ENCODE peak calls at places on chromosomes 5 and 9, in seven cellular contexts. One of them, this sample, is unnamed.

GRCh38 chr5:6446626-6447309 is 1.9 kb upstream of the UBE2QL1 start:
- DNase-seq in foreskin fibroblast: peak
- DNase-seq in neural crest cell: no peak
- DNase-seq in progenitor cell of endocrine pancreas: no peak
- DNase-seq in adrenal gland: no peak
- DNase-seq in mucosa of descending colon: no peak
- DNase-seq in cardiac muscle cell: peak
- DNase-seq in this sample: no peak

GRCh38 chr9:37155601-37156000 is 35.2 kb downstream of the ZCCHC7 start:
- DNase-seq in foreskin fibroblast: no peak
- DNase-seq in neural crest cell: no peak
- DNase-seq in progenitor cell of endocrine pancreas: no peak
- DNase-seq in adrenal gland: no peak
- DNase-seq in mucosa of descending colon: no peak
- DNase-seq in cardiac muscle cell: no peak
- DNase-seq in this sample: no peak

GRCh38 chr9:137538058-137538457 is 12.1 kb downstream of the PNPLA7 start:
- DNase-seq in foreskin fibroblast: no peak
- DNase-seq in neural crest cell: no peak
- DNase-seq in progenitor cell of endocrine pancreas: no peak
- DNase-seq in adrenal gland: no peak
- DNase-seq in mucosa of descending colon: no peak
- DNase-seq in cardiac muscle cell: no peak
- DNase-seq in this sample: no peak

GRCh38 chr5:62385816-62386400 is 17.8 kb downstream of the DIMT1 start:
- DNase-seq in foreskin fibroblast: no peak
- DNase-seq in neural crest cell: no peak
- DNase-seq in progenitor cell of endocrine pancreas: no peak
- DNase-seq in adrenal gland: no peak
- DNase-seq in mucosa of descending colon: no peak
- DNase-seq in cardiac muscle cell: no peak
- DNase-seq in this sample: no peak

GRCh38 chr9:69898714-69899209 is 78.1 kb downstream of the CFAP95 start:
- DNase-seq in foreskin fibroblast: peak
- DNase-seq in neural crest cell: no peak
- DNase-seq in progenitor cell of endocrine pancreas: no peak
- DNase-seq in adrenal gland: no peak
- DNase-seq in mucosa of descending colon: no peak
- DNase-seq in cardiac muscle cell: no peak
- DNase-seq in this sample: no peak

GRCh38 chr5:14114615-14115251 is 28.4 kb upstream of the TRIO start:
- DNase-seq in foreskin fibroblast: no peak
- DNase-seq in neural crest cell: no peak
- DNase-seq in progenitor cell of endocrine pancreas: no peak
- DNase-seq in adrenal gland: no peak
- DNase-seq in mucosa of descending colon: no peak
- DNase-seq in cardiac muscle cell: no peak
- DNase-seq in this sample: no peak

GRCh38 chr5:171630047-171630669 is 155.5 kb upstream of the SMIM23 start:
- DNase-seq in foreskin fibroblast: peak
- DNase-seq in neural crest cell: peak
- DNase-seq in progenitor cell of endocrine pancreas: peak
- DNase-seq in adrenal gland: no peak
- DNase-seq in mucosa of descending colon: peak
- DNase-seq in cardiac muscle cell: peak
- DNase-seq in this sample: peak

GRCh38 chr9:124808246-124808956 is 31.5 kb downstream of the OLFML2A start:
- DNase-seq in foreskin fibroblast: no peak
- DNase-seq in neural crest cell: no peak
- DNase-seq in progenitor cell of endocrine pancreas: no peak
- DNase-seq in adrenal gland: no peak
- DNase-seq in mucosa of descending colon: no peak
- DNase-seq in cardiac muscle cell: no peak
- DNase-seq in this sample: no peak

GRCh38 chr9:110156902-110157301 is 51.1 kb downstream of the C9orf152 start:
- DNase-seq in foreskin fibroblast: peak
- DNase-seq in neural crest cell: no peak
- DNase-seq in progenitor cell of endocrine pancreas: no peak
- DNase-seq in adrenal gland: no peak
- DNase-seq in mucosa of descending colon: no peak
- DNase-seq in cardiac muscle cell: no peak
- DNase-seq in this sample: no peak

GRCh38 chr5:126263567-126264173 is 159.5 kb upstream of the GRAMD2B start:
- DNase-seq in foreskin fibroblast: no peak
- DNase-seq in neural crest cell: no peak
- DNase-seq in progenitor cell of endocrine pancreas: no peak
- DNase-seq in adrenal gland: no peak
- DNase-seq in mucosa of descending colon: no peak
- DNase-seq in cardiac muscle cell: peak
- DNase-seq in this sample: no peak

GRCh38 chr5:96978812-96979449 is 43.1 kb downstream of the LNPEP start:
- DNase-seq in foreskin fibroblast: peak
- DNase-seq in neural crest cell: no peak
- DNase-seq in progenitor cell of endocrine pancreas: no peak
- DNase-seq in adrenal gland: no peak
- DNase-seq in mucosa of descending colon: no peak
- DNase-seq in cardiac muscle cell: no peak
- DNase-seq in this sample: no peak

GRCh38 chr9:133342570-133342969 is 5.4 kb downstream of the MED22 start:
- DNase-seq in foreskin fibroblast: no peak
- DNase-seq in neural crest cell: no peak
- DNase-seq in progenitor cell of endocrine pancreas: no peak
- DNase-seq in adrenal gland: peak
- DNase-seq in mucosa of descending colon: no peak
- DNase-seq in cardiac muscle cell: no peak
- DNase-seq in this sample: no peak
- TF ChIP-seq CTCF in foreskin fibroblast: no peak
- TF ChIP-seq CTCF in neural crest cell: peak
- TF ChIP-seq CTCF in progenitor cell of endocrine pancreas: no peak
- TF ChIP-seq CTCF in adrenal gland: no peak
- TF ChIP-seq CTCF in mucosa of descending colon: no peak
- TF ChIP-seq CTCF in cardiac muscle cell: no peak
- TF ChIP-seq CTCF in this sample: no peak

GRCh38 chr9:127193483-127193882 is 71.0 kb upstream of the ANGPTL2 start:
- DNase-seq in foreskin fibroblast: no peak
- DNase-seq in neural crest cell: no peak
- DNase-seq in progenitor cell of endocrine pancreas: no peak
- DNase-seq in adrenal gland: no peak
- DNase-seq in mucosa of descending colon: no peak
- DNase-seq in cardiac muscle cell: no peak
- DNase-seq in this sample: no peak

GRCh38 chr9:127196826-127197145 is 67.8 kb upstream of the GARNL3 start:
- DNase-seq in foreskin fibroblast: no peak
- DNase-seq in neural crest cell: no peak
- DNase-seq in progenitor cell of endocrine pancreas: no peak
- DNase-seq in adrenal gland: no peak
- DNase-seq in mucosa of descending colon: no peak
- DNase-seq in cardiac muscle cell: no peak
- DNase-seq in this sample: no peak

GRCh38 chr9:127195976-127196825 is 68.4 kb upstream of the GARNL3 start:
- DNase-seq in foreskin fibroblast: no peak
- DNase-seq in neural crest cell: no peak
- DNase-seq in progenitor cell of endocrine pancreas: no peak
- DNase-seq in adrenal gland: no peak
- DNase-seq in mucosa of descending colon: no peak
- DNase-seq in cardiac muscle cell: no peak
- DNase-seq in this sample: no peak

GRCh38 chr9:127197186-127197860 is 67.3 kb upstream of the GARNL3 start:
- DNase-seq in foreskin fibroblast: no peak
- DNase-seq in neural crest cell: no peak
- DNase-seq in progenitor cell of endocrine pancreas: no peak
- DNase-seq in adrenal gland: no peak
- DNase-seq in mucosa of descending colon: no peak
- DNase-seq in cardiac muscle cell: no peak
- DNase-seq in this sample: no peak

GRCh38 chr9:127194881-127195713 is 69.5 kb upstream of the GARNL3 start:
- DNase-seq in foreskin fibroblast: no peak
- DNase-seq in neural crest cell: no peak
- DNase-seq in progenitor cell of endocrine pancreas: no peak
- DNase-seq in adrenal gland: no peak
- DNase-seq in mucosa of descending colon: no peak
- DNase-seq in cardiac muscle cell: no peak
- DNase-seq in this sample: no peak
- TF ChIP-seq CTCF in foreskin fibroblast: no peak
- TF ChIP-seq CTCF in neural crest cell: no peak
- TF ChIP-seq CTCF in progenitor cell of endocrine pancreas: no peak
- TF ChIP-seq CTCF in adrenal gland: no peak
- TF ChIP-seq CTCF in mucosa of descending colon: no peak
- TF ChIP-seq CTCF in cardiac muscle cell: no peak
- TF ChIP-seq CTCF in this sample: no peak

GRCh38 chr5:25006734-25007133 is 362.0 kb upstream of the CDH10 start:
- DNase-seq in foreskin fibroblast: no peak
- DNase-seq in neural crest cell: no peak
- DNase-seq in progenitor cell of endocrine pancreas: no peak
- DNase-seq in adrenal gland: no peak
- DNase-seq in mucosa of descending colon: no peak
- DNase-seq in cardiac muscle cell: peak
- DNase-seq in this sample: no peak
- TF ChIP-seq CTCF in foreskin fibroblast: peak
- TF ChIP-seq CTCF in neural crest cell: peak
- TF ChIP-seq CTCF in progenitor cell of endocrine pancreas: peak
- TF ChIP-seq CTCF in adrenal gland: no peak
- TF ChIP-seq CTCF in mucosa of descending colon: no peak
- TF ChIP-seq CTCF in cardiac muscle cell: no peak
- TF ChIP-seq CTCF in this sample: peak

DNA sequence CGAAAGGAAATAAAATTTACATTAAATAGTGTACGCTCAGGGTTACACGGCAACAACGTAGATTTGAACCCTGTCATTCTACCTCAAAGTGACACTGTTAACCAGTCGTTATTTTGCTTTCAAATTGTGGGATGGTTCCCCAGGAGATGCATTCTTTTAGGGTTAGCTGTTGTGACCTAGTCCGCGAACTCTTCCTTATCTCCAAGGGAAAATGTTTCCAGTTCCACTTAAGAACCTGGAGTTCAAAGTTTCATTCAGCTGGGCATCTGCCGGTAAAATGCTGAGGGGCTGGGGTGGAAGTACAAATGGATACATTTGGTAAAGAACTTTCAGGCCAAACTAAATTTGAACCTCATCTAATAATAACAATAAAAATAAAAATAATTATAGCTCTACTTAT is 264.6 kb downstream of the NR3C1 start:
- DNase-seq in foreskin fibroblast: no peak
- DNase-seq in neural crest cell: no peak
- DNase-seq in progenitor cell of endocrine pancreas: no peak
- DNase-seq in adrenal gland: no peak
- DNase-seq in mucosa of descending colon: no peak
- DNase-seq in cardiac muscle cell: no peak
- DNase-seq in this sample: no peak
- TF ChIP-seq CTCF in foreskin fibroblast: no peak
- TF ChIP-seq CTCF in neural crest cell: no peak
- TF ChIP-seq CTCF in progenitor cell of endocrine pancreas: no peak
- TF ChIP-seq CTCF in adrenal gland: no peak
- TF ChIP-seq CTCF in mucosa of descending colon: no peak
- TF ChIP-seq CTCF in cardiac muscle cell: no peak
- TF ChIP-seq CTCF in this sample: no peak

GRCh38 chr5:147177125-147177840 is 57.5 kb upstream of the STK32A start:
- DNase-seq in foreskin fibroblast: no peak
- DNase-seq in neural crest cell: no peak
- DNase-seq in progenitor cell of endocrine pancreas: no peak
- DNase-seq in adrenal gland: no peak
- DNase-seq in mucosa of descending colon: no peak
- DNase-seq in cardiac muscle cell: no peak
- DNase-seq in this sample: no peak

GRCh38 chr5:147179555-147180147 is 55.2 kb upstream of the STK32A start:
- DNase-seq in foreskin fibroblast: no peak
- DNase-seq in neural crest cell: no peak
- DNase-seq in progenitor cell of endocrine pancreas: no peak
- DNase-seq in adrenal gland: no peak
- DNase-seq in mucosa of descending colon: no peak
- DNase-seq in cardiac muscle cell: no peak
- DNase-seq in this sample: no peak

GRCh38 chr5:147176422-147176821 is 58.4 kb upstream of the STK32A start:
- DNase-seq in foreskin fibroblast: no peak
- DNase-seq in neural crest cell: no peak
- DNase-seq in progenitor cell of endocrine pancreas: no peak
- DNase-seq in adrenal gland: no peak
- DNase-seq in mucosa of descending colon: no peak
- DNase-seq in cardiac muscle cell: no peak
- DNase-seq in this sample: no peak

GRCh38 chr5:147175516-147176097 is 59.2 kb upstream of the STK32A start:
- DNase-seq in foreskin fibroblast: no peak
- DNase-seq in neural crest cell: no peak
- DNase-seq in progenitor cell of endocrine pancreas: no peak
- DNase-seq in adrenal gland: no peak
- DNase-seq in mucosa of descending colon: no peak
- DNase-seq in cardiac muscle cell: no peak
- DNase-seq in this sample: no peak

GRCh38 chr5:147180751-147181150 is 54.1 kb upstream of the STK32A start:
- DNase-seq in foreskin fibroblast: no peak
- DNase-seq in neural crest cell: no peak
- DNase-seq in progenitor cell of endocrine pancreas: no peak
- DNase-seq in adrenal gland: no peak
- DNase-seq in mucosa of descending colon: no peak
- DNase-seq in cardiac muscle cell: no peak
- DNase-seq in this sample: no peak
- TF ChIP-seq CTCF in foreskin fibroblast: no peak
- TF ChIP-seq CTCF in neural crest cell: no peak
- TF ChIP-seq CTCF in progenitor cell of endocrine pancreas: no peak
- TF ChIP-seq CTCF in adrenal gland: no peak
- TF ChIP-seq CTCF in mucosa of descending colon: no peak
- TF ChIP-seq CTCF in cardiac muscle cell: no peak
- TF ChIP-seq CTCF in this sample: no peak

GRCh38 chr5:172892713-172893112 is 58.7 kb downstream of the ERGIC1 start:
- DNase-seq in foreskin fibroblast: no peak
- DNase-seq in neural crest cell: no peak
- DNase-seq in progenitor cell of endocrine pancreas: no peak
- DNase-seq in adrenal gland: no peak
- DNase-seq in mucosa of descending colon: no peak
- DNase-seq in cardiac muscle cell: no peak
- DNase-seq in this sample: no peak
- TF ChIP-seq CTCF in foreskin fibroblast: no peak
- TF ChIP-seq CTCF in neural crest cell: no peak
- TF ChIP-seq CTCF in progenitor cell of endocrine pancreas: no peak
- TF ChIP-seq CTCF in adrenal gland: no peak
- TF ChIP-seq CTCF in mucosa of descending colon: no peak
- TF ChIP-seq CTCF in cardiac muscle cell: no peak
- TF ChIP-seq CTCF in this sample: no peak

GRCh38 chr5:56814963-56815656 is at the start of gene MAP3K1:
- DNase-seq in foreskin fibroblast: peak
- DNase-seq in neural crest cell: peak
- DNase-seq in progenitor cell of endocrine pancreas: peak
- DNase-seq in adrenal gland: peak
- DNase-seq in mucosa of descending colon: peak
- DNase-seq in cardiac muscle cell: peak
- DNase-seq in this sample: peak
- TF ChIP-seq CTCF in foreskin fibroblast: no peak
- TF ChIP-seq CTCF in neural crest cell: no peak
- TF ChIP-seq CTCF in progenitor cell of endocrine pancreas: peak
- TF ChIP-seq CTCF in adrenal gland: no peak
- TF ChIP-seq CTCF in mucosa of descending colon: no peak
- TF ChIP-seq CTCF in cardiac muscle cell: no peak
- TF ChIP-seq CTCF in this sample: no peak

This sample was measured in type B pancreatic cell.